ENCODE peak calls at places on chromosomes 7 and 10, in five cellular contexts. W is H7, F is left ventricle myocardium inferior, O is AG09309, C is body of pancreas. T is an unnamed sample.

GRCh38 chr7:120591-120991 is 71.8 kb upstream of the FAM20C start:
- DNase-seq in O (no peak), C (no peak), F (no peak), W (peak), T (no peak)

GRCh38 chr7:121449304-121449703 is 53.2 kb upstream of the FAM3C start:
- DNase-seq in W (no peak), O (no peak), C (no peak), F (no peak), T (no peak)

GRCh38 chr7:77330169-77330882 is 85.8 kb downstream of the GSAP start:
- DNase-seq in C (no peak), F (no peak), W (no peak), O (no peak), T (no peak)

GRCh38 chr7:27183682-27184341 is 1.2 kb downstream of the HOXA11 start:
- DNase-seq in W (peak), C (peak), O (no peak), F (no peak), T (no peak)

GRCh38 chr7:38027884-38028455 is 107.5 kb downstream of the EPDR1 start:
- DNase-seq in F (no peak), C (no peak), W (no peak), O (no peak), T (no peak)

GRCh38 chr7:150313367-150313809 is 9.8 kb upstream of the LRRC61 start:
- DNase-seq in W (no peak), C (no peak), O (no peak), F (no peak), T (no peak)

GRCh38 chr7:95628831-95629439 is 32.6 kb upstream of the PDK4 start:
- DNase-seq in F (no peak), C (no peak), W (no peak), O (no peak), T (no peak)

GRCh38 chr10:100743626-100744135 is 1.7 kb upstream of the PAX2 start:
- DNase-seq in C (peak), F (no peak), W (peak), O (no peak), T (no peak)

GRCh38 chr10:1169981-1170866 is 114.0 kb downstream of the WDR37 start:
- DNase-seq in C (no peak), F (no peak), O (no peak), W (peak), T (no peak)

GRCh38 chr7:1248077-1248458 is 15.4 kb downstream of the UNCX start:
- DNase-seq in F (no peak), C (no peak), W (peak), O (no peak), T (no peak)

GRCh38 chr7:131027287-131027773 is 293.3 kb upstream of the KLF14 start:
- DNase-seq in W (peak), O (peak), F (peak), C (no peak), T (no peak)

GRCh38 chr7:43385856-43386255 is 197.1 kb upstream of the STK17A start:
- DNase-seq in F (no peak), W (no peak), C (no peak), O (no peak), T (no peak)

GRCh38 chr10:22684707-22685106 is 29.7 kb downstream of the PIP4K2A start:
- DNase-seq in F (no peak), O (no peak), W (no peak), C (no peak), T (no peak)

GRCh38 chr10:108901766-108902365 is 1021.4 kb downstream of the XPNPEP1 start:
- DNase-seq in C (no peak), O (no peak), W (no peak), F (no peak), T (no peak)

GRCh38 chr7:73329861-73330581 is 2.1 kb downstream of the FKBP6 start:
- DNase-seq in F (no peak), C (no peak), O (no peak), W (no peak), T (no peak)

GRCh38 chr10:83083866-83084265 is 1055.4 kb upstream of the GHITM start:
- DNase-seq in O (no peak), F (no peak), C (no peak), W (no peak), T (no peak)

GRCh38 chr10:83089335-83089734 is 1050.0 kb upstream of the GHITM start:
- DNase-seq in C (no peak), W (no peak), F (no peak), O (no peak), T (no peak)
- H3K4me3 ChIP-seq in C (no peak), W (no peak), F (no peak), O (no peak), T (no peak)

DNA sequence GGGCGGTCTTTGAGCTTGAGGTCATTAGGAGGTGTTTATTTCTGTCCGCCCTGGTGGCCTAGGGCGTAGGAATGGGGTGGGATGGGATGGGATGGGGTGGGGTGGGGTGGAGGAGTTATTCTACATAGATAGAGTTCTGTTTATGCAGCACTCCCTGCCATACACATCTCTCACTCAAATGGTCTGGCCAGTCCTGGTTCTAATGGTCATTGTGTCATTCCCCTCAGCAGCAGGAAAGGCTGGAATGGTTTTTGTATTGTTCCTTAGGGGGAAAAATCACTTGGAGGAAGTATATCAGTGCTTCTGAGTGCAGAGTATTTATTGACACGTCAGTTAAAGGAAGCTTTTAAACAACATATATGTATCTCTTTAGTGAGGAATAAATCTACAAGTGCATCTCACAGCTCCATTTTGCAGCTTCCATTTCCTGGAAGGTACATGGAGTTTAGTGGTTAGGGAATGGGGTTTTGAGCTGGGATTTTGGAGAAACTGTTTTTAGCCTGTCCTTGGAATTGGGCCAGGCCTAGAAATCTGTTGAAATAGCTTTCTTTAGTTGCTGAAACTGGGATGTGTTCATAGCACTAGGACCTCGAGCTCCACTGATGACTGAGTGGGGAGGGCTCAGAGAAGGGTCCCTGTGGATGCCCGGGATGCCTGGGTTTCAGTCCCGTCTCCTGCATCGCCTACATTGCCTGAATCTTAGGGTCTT is 8.3 kb downstream of the TSPAN14 start:
- DNase-seq in W (no peak), F (no peak), O (no peak), C (no peak), T (no peak)
- H3K4me3 ChIP-seq in W (no peak), F (peak), O (no peak), C (no peak), T (no peak)

GRCh38 chr7:87219545-87220025 is at the start of gene TMEM243:
- DNase-seq in W (peak), F (peak), C (peak), O (no peak), T (no peak)

GRCh38 chr7:87217983-87218653 is 1.4 kb downstream of the TMEM243 start:
- DNase-seq in W (no peak), C (no peak), F (no peak), O (no peak), T (no peak)

GRCh38 chr7:87218941-87219544 is 489 bp downstream of the TMEM243 start:
- DNase-seq in O (no peak), F (peak), W (peak), C (peak), T (no peak)

GRCh38 chr7:87215051-87215450 is 4.5 kb downstream of the TMEM243 start:
- DNase-seq in F (no peak), C (no peak), O (no peak), W (no peak), T (no peak)

GRCh38 chr7:87216701-87217508 is 2.6 kb downstream of the TMEM243 start:
- DNase-seq in F (no peak), W (no peak), O (no peak), C (no peak), T (no peak)
- H3K4me3 ChIP-seq in F (peak), W (no peak), O (no peak), C (no peak), T (no peak)

DNA sequence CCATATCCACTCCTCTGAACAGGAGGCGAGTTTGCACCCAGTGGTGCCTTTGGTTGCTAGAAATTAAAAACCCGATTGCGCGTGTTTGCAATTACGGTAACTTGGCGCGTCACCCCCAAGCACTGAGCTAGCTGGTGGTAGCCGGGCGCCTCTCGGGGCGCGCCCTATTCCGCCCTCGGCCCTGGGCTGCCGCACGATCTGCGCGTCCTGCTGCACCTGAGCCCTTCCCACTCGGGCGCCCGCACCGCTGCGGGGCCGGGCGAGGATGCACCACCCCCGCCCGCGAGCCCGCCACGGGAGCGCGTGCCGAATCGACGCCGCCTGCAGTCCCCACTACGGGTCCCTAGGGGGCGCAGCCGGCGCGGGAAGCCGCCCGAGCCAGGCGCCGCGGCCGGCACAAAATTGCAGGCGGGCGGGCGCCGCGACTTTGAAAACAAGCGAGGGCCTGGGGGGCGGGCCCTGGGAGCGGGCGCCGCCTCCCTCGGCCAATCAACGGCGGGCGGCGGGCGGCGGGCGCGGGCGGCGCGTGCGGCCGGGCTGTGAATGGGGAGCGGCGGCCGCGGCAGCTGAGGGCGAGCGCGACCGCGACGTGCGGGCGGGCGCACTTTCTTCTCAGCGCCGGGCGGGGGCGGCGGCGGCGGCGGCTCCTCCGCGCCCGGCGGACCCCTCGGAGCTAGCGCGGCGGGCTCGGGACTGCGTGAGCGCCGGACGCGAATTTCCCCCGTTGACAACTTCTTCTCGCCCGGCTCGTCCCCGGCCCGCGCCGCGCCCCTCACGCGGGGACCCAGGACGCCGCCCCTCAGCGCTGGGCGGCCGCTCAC is at the start of gene SDK1:
- DNase-seq in C (peak), F (peak), W (peak), O (peak), T (peak)
- H3K4me3 ChIP-seq in C (peak), F (peak), W (peak), O (no peak), T (peak)

DNA sequence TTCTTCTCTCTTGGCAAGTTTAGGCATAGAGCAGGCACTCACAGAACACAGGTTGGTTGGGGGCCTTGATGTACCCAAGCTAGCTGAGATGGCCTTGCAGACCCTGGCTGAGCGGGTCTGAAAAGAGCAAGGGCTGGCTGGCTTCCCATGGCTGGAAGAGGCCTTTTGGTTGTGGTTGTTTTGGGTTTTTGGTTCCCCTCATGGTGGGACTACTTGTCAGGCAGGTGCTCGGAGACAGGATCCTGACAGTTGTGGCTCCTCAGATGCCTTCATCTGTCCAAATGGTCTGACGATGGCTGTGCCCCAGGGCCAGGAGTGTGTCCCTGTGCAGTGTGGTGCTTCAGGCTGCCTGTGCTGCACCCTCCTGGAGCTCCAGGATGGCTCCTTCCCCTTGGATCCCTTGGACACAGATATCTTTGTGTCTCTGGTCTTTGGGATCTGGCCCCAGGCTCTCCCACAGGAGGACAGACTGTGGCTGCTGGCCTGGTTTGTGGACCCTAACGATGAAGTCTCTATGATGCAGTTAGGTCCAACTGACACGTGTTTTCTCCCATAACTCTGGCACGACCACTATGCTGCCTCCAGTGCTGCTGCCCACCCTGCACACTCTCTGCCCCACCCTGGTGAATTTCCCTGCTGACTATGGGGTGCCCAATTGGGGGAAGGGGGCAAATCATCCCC is 321.5 kb upstream of the ZNF32 start:
- DNase-seq in W (no peak), O (no peak), C (no peak), F (no peak), T (no peak)
- H3K4me3 ChIP-seq in W (no peak), O (no peak), C (no peak), F (no peak), T (no peak)

GRCh38 chr7:67620216-67620933 is 623.7 kb downstream of the TYW1 start:
- DNase-seq in W (no peak), F (no peak), C (no peak), O (no peak), T (no peak)

GRCh38 chr7:67621704-67622103 is 625.1 kb downstream of the TYW1 start:
- DNase-seq in C (no peak), O (no peak), W (no peak), F (no peak), T (no peak)

DNA sequence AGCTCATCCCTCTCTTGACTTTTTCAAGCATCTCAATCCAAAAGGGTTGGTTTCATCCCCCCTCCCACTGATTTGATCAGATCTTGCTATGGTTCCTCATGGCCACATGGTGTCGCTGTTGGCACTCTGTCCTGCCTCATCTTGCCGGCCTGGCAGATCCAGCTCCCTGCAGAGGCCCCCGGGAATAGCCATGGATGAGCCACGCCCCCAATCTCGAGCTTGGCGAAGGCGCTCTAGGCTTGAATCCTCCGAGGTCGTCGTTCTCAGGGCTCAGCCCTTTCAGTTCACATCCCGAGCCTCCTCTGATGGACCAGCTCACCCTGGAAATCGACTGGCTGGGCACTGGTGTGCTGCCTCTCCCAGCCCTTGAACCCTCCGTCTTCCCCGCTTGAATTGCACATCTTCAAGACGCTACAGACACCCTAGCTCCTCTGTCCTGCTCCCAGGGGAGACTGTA is 628.7 kb downstream of the TYW1 start:
- DNase-seq in F (peak), C (peak), O (no peak), W (peak), T (peak)
- H3K4me3 ChIP-seq in F (peak), C (no peak), O (no peak), W (peak), T (no peak)

DNA sequence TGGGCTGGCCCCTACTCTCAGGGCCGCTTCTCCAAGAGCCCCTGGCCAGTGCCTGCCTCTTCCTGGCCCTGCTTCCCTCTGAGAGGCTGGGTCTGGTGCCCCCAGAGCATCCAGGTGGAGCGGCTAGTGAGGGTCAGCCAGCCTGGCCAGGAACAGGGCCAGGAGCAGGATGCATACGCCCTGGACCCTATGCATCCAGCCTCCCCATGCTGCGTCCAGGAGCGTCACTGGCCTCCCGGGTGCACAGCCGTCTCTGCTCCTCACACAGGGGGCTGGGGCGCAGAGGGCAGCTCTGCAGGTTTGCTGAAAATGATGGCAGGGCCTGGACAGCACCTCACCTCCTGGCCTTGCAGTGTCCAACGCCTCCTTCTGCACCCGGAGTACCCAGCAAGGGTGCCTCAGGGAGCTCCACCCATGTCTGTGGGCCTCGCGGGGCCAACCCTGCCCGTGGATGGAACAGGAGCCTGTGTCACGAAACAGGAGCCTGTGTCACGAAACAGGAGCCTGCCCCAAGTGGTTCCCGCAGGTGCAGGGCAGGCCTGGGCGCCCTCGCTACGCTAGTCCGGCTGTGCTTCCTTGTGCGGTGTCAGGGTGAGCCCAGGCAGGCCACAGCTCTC is 246.2 kb upstream of the PPP2R2D start:
- DNase-seq in W (peak), C (no peak), F (no peak), O (no peak), T (no peak)
- H3K4me3 ChIP-seq in W (no peak), C (no peak), F (no peak), O (no peak), T (no peak)

DNA sequence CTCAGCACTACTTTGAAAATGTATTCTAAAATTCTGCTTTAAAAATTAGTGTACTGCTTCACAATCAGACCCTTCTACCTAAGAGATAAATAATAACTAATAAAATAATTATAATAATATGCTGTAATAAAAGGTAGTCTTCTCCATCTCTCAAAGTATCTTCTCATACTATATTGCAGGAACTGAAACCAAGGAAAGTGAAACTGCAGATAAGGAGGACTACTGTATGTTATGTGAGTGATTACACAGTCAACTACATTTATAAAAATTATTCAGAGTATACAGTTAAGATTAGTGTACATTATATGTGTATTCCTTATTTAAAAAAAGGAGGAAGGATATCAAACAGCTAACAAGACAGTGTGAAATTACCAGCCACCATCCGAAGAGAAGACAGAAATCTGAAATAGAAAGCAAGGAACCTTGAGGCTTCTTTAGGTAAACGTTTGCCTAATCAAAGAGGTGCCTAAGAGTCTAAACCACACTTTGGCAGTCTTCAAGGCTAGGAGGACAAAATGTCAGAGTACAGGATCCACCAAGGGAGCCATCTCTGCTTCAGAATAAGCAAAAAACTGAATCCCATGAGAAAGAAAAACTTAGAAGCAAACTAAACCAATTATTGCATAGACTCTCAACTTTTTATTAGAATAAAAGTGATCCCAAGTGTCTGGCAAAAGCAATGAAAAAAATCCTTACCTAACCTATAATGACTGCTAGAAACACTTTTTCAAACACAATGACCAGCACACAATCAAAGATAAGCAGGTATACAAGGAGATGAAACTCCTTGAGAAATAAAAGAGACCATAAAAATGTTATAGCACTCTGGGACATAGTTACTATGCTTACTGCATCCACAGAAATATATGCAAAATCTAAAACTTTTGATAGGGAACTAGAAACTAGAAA is 6.5 kb downstream of the USP6NL start:
- DNase-seq in O (no peak), C (no peak), W (no peak), F (no peak), T (no peak)
- H3K4me3 ChIP-seq in O (no peak), C (no peak), W (no peak), F (no peak), T (no peak)

GRCh38 chr10:109914966-109915365 is 8.3 kb downstream of the XPNPEP1 start:
- DNase-seq in C (peak), W (no peak), O (peak), F (no peak), T (no peak)
- H3K4me3 ChIP-seq in C (no peak), W (no peak), O (no peak), F (no peak), T (no peak)

GRCh38 chr10:75404023-75404334 is 2.4 kb upstream of the ZNF503 start:
- DNase-seq in W (no peak), C (no peak), O (no peak), F (no peak), T (no peak)

GRCh38 chr10:75404335-75405200 is 3.0 kb upstream of the ZNF503 start:
- DNase-seq in O (no peak), F (peak), W (peak), C (peak), T (no peak)

GRCh38 chr10:75401569-75402485 is at the start of gene ZNF503:
- DNase-seq in F (peak), O (peak), W (peak), C (peak), T (peak)

GRCh38 chr10:75402486-75403143 is 1.1 kb upstream of the ZNF503 start:
- DNase-seq in C (peak), W (peak), F (peak), O (no peak), T (no peak)

GRCh38 chr10:75403144-75404022 is 1.8 kb upstream of the ZNF503 start:
- DNase-seq in F (peak), W (peak), O (no peak), C (peak), T (no peak)
- H3K4me3 ChIP-seq in F (peak), W (peak), O (peak), C (peak), T (peak)